ENCODE peak calls at places on chromosomes 6 and 20, in four cellular contexts. One of them, this sample, is unnamed.

GRCh38 chr20:8722277-8722928 is 346.5 kb upstream of the PLCB4 start:
- DNase-seq in A549: peak; percentile 80
- DNase-seq in HepG2: peak; percentile 83
- DNase-seq in K562: peak; percentile 60
- DNase-seq in this sample: peak; percentile 77

GRCh38 chr6:15989397-15989796 is 139.5 kb upstream of the MYLIP start:
- DNase-seq in A549: no peak
- DNase-seq in HepG2: no peak
- DNase-seq in K562: no peak
- DNase-seq in this sample: no peak

GRCh38 chr20:878511-879307 is 37.4 kb downstream of the ANGPT4 start:
- DNase-seq in A549: no peak
- DNase-seq in HepG2: no peak
- DNase-seq in K562: peak; percentile 61
- DNase-seq in this sample: peak; percentile 20

GRCh38 chr6:51473996-51474975 is 613.1 kb downstream of the PKHD1 start:
- DNase-seq in A549: no peak
- DNase-seq in HepG2: no peak
- DNase-seq in K562: no peak
- DNase-seq in this sample: no peak

GRCh38 chr6:1611322-1611571 is 1.5 kb downstream of the FOXC1 start:
- DNase-seq in A549: peak; percentile 40
- DNase-seq in HepG2: no peak
- DNase-seq in K562: no peak
- DNase-seq in this sample: peak; percentile 50

GRCh38 chr20:61397790-61398189 is 145.7 kb downstream of the CDH4 start:
- DNase-seq in A549: no peak
- DNase-seq in HepG2: no peak
- DNase-seq in K562: no peak
- DNase-seq in this sample: no peak

GRCh38 chr6:124872361-124873065 is 89.7 kb upstream of the RNF217 start:
- DNase-seq in A549: no peak
- DNase-seq in HepG2: no peak
- DNase-seq in K562: no peak
- DNase-seq in this sample: no peak

GRCh38 chr20:29740951-29741593 is 1516.4 kb upstream of the DEFB115 start:
- DNase-seq in A549: no peak
- DNase-seq in HepG2: no peak
- DNase-seq in K562: no peak
- DNase-seq in this sample: no peak

GRCh38 chr6:97282726-97283617 is at the start of gene MMS22L:
- DNase-seq in A549: peak; percentile 88
- DNase-seq in HepG2: peak; percentile 92
- DNase-seq in K562: peak; percentile 96
- DNase-seq in this sample: peak; percentile 94

DNA sequence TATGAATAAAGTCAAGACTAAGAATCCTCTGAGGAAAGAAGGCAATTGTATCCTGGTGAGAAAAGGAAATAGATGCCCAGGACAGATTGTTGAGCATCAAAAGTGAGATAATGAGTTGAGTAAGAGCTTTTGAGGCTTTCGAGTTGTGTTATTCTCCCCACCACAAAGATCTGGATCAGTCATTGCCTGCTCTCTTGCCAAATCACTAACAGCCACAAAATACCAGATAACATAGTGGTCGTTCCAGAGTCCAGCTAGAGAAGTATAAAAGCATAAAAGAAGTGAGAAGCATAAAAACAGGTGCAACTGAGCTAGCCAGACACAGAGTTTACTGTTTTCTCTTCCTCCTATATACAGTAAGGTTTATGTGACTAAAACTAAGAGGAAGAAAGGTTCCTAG is 4.9 kb downstream of the SPINT4 start:
- DNase-seq in A549: no peak
- DNase-seq in HepG2: no peak
- DNase-seq in K562: no peak
- DNase-seq in this sample: no peak
- TF ChIP-seq MAZ in A549: no peak
- TF ChIP-seq MAZ in HepG2: no peak
- TF ChIP-seq MAZ in K562: no peak
- TF ChIP-seq MAZ in this sample: no peak

DNA sequence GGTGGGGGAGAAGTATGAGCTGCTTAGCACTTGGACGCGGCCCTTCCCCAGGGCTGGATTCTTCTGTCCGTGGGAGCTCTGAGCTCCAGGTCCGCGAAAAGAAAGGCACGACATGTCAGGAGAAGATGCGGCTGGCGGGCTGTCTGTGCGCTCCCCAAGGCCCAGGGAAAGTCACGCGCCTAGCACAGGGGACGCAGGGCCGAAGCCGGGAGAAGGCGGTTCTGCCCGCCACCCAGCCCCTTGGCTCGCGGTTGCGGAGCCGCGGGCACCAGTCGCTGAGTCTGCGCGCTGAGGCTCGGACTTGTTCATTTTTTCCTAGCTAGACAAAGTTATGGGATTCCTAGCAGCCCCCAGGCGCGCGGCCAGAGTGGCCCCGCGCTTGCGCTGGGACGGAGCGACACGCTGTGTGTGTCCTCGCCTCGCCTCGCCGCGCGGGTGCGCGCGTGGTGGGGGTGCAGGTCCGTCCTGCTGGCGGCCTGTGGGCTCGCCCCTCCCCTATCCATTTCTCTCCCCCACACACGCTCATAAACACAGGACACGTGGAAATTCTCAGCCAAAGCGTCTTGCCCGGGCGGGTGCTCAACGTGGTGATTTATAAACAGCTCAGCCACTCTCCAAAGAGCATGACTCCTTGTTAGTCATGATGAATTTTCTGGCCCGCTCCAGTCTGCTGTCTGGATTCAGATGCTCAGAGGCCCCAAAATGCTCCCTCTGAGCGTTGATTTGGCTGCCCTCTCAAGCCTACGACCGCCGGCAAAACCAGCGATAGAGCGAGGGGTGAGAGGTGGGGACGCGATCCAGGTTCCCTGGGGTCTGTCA is 1.9 kb upstream of the POU3F2 start:
- DNase-seq in A549: no peak
- DNase-seq in HepG2: no peak
- DNase-seq in K562: no peak
- DNase-seq in this sample: peak; percentile 74
- TF ChIP-seq MAZ in A549: no peak
- TF ChIP-seq MAZ in HepG2: no peak
- TF ChIP-seq MAZ in K562: no peak
- TF ChIP-seq MAZ in this sample: peak; percentile 61

DNA sequence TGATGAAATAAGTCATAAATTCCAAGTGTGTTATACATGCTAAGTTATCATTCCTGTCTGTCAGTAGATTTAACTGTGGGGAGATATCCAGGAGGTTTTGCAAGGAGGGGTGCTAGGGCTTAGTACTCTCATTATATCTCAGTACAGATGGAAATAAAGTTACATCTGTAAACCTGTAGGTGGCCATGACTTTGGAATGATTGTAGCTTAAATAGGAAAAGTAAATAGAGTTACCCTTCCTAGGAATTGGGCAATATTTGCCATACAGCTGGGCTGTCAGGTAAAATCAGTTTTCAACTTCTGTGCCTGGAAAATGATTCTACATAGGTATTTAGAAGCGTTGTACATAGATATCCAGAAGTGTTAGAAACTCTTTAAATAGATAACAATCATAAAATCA is 19.8 kb upstream of the TGM3 start:
- DNase-seq in A549: peak; percentile 27
- DNase-seq in HepG2: peak; percentile 73
- DNase-seq in K562: no peak
- DNase-seq in this sample: no peak
- TF ChIP-seq MAZ in A549: no peak
- TF ChIP-seq MAZ in HepG2: no peak
- TF ChIP-seq MAZ in K562: no peak
- TF ChIP-seq MAZ in this sample: no peak

DNA sequence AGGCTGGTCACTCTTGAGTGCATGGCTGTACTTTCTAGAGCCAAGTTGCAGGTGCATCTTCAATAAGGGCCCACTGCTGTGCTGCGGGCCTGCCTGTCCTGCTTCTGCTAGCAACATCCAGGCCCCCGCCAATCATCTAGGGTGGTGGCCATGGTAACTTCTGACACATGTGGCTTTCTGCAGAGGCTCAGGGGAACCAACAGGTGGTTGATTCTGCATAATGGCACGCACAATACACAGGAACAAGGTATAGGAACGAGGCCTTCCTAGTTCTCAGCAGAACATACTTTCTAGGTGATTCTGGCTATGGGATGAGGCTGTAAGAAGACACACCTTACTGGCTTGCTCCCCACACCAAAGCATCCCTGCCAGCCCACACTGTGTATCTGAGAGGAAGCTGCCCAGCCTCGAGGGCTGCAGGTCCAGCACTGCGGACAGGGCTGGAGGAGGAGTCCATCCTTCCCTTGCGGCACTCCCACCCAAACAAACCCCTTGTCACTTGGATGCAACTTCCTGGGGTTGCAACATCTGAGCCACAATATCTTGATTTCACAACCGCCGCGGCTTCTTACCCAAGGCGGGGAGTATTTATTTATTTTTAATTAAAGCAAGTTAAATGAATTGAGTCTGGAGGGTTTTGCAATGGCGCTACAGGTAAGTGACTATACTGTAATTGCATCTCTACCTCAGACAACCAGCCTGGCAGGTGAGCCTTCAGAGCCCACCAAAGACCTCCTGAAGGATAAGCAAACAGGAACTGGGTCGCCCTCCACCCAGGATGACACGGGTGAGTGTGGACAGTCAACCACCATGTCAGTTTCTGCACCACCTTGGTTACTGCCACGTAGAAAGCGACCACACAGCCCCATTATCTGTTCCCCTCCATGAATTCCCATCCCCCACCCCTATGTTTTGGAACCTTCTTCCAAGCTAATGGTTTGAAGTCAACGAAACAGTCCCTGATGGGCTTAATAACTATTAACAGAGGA is 49.6 kb downstream of the SULF2 start:
- DNase-seq in A549: no peak
- DNase-seq in HepG2: peak; percentile 31
- DNase-seq in K562: no peak
- DNase-seq in this sample: no peak
- TF ChIP-seq MAZ in A549: no peak
- TF ChIP-seq MAZ in HepG2: no peak
- TF ChIP-seq MAZ in K562: no peak
- TF ChIP-seq MAZ in this sample: no peak

GRCh38 chr6:65633516-65633915 is 73.5 kb downstream of the EYS start:
- DNase-seq in A549: no peak
- DNase-seq in HepG2: no peak
- DNase-seq in K562: no peak
- DNase-seq in this sample: no peak
- TF ChIP-seq MAZ in A549: no peak
- TF ChIP-seq MAZ in HepG2: no peak
- TF ChIP-seq MAZ in K562: no peak
- TF ChIP-seq MAZ in this sample: no peak

GRCh38 chr6:95233879-95234278 is 343.5 kb upstream of the MANEA start:
- DNase-seq in A549: no peak
- DNase-seq in HepG2: no peak
- DNase-seq in K562: no peak
- DNase-seq in this sample: no peak
- TF ChIP-seq MAZ in A549: no peak
- TF ChIP-seq MAZ in HepG2: no peak
- TF ChIP-seq MAZ in K562: no peak
- TF ChIP-seq MAZ in this sample: no peak

DNA sequence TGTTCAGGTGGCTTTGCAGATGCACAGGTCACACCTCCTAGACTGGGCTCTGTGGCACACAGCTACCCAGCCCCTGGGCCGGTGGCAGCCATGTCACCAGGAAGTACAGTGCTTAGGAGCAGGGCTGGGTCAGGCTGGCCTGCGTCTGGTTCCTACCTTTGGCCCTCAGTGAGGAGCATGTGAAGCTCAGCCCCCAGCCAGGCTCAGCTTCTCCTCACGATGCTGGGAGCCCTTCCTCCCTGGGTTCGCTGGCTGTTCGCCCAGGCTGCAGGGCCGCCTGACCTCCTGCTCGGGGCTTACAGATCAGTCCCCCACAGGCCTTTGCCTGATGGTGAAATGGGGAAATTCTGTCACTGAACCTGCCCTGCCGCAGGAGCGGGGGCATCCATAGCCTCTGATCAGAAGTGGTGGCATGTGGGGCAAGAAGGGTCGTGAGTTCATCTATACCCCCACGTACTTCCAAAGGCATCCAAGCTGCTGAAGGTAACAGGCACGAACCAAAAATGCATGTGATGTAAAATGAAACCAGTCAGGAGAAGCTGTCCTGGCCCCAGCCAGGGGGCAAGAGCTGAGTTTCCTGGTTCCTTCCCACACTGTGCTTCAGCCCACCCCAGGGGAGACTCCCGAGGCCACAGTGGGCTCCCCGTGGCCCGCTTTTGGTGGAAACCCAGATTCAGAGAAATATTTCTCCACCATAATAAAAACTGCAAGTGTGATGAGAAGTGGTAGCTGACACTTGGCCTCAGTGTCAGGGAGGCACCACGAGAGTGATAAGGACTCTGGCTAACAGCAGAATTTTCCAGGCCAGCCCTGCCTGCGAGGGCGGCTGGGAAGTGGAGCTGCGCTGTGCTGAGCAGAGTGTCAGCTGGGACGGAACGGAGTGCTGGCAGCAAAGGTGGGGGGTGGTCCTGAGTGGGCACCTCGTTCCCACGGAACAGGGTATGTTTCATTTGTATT is 22.8 kb downstream of the SPATA2 start:
- DNase-seq in A549: no peak
- DNase-seq in HepG2: no peak
- DNase-seq in K562: peak; percentile 55
- DNase-seq in this sample: no peak
- TF ChIP-seq MAZ in A549: no peak
- TF ChIP-seq MAZ in HepG2: no peak
- TF ChIP-seq MAZ in K562: no peak
- TF ChIP-seq MAZ in this sample: no peak

This sample was measured in IMR-90.